ENCODE peak calls at places on chromosomes 3 and 15, in four cellular contexts. One of them, this sample, is unnamed.

GRCh38 chr3:150901793-150902192 is 3.4 kb downstream of the MINDY4B start:
- DNase-seq in Caki2: no peak
- DNase-seq in endothelial cell of umbilical vein: no peak
- DNase-seq in fibroblast of mammary gland: no peak
- DNase-seq in this sample: no peak

GRCh38 chr15:68196445-68197169 is 8.5 kb downstream of the CALML4 start:
- DNase-seq in endothelial cell of umbilical vein: no peak
- DNase-seq in fibroblast of mammary gland: no peak
- DNase-seq in Caki2: no peak
- DNase-seq in this sample: no peak

GRCh38 chr3:194993896-194994295 is 277.1 kb downstream of the XXYLT1 start:
- DNase-seq in endothelial cell of umbilical vein: no peak
- DNase-seq in fibroblast of mammary gland: no peak
- DNase-seq in Caki2: no peak
- DNase-seq in this sample: no peak

GRCh38 chr3:96070682-96071081 is 743.7 kb upstream of the EPHA6 start:
- DNase-seq in fibroblast of mammary gland: no peak
- DNase-seq in endothelial cell of umbilical vein: no peak
- DNase-seq in Caki2: no peak
- DNase-seq in this sample: no peak

GRCh38 chr15:74376825-74377581 is 9.6 kb upstream of the CYP11A1 start:
- DNase-seq in endothelial cell of umbilical vein: no peak
- DNase-seq in Caki2: no peak
- DNase-seq in fibroblast of mammary gland: no peak
- DNase-seq in this sample: no peak

GRCh38 chr3:82087958-82088357 is 326.5 kb upstream of the GBE1 start:
- DNase-seq in Caki2: no peak
- DNase-seq in endothelial cell of umbilical vein: peak; percentile 82
- DNase-seq in fibroblast of mammary gland: peak; percentile 81
- DNase-seq in this sample: no peak

GRCh38 chr3:4943553-4943952 is 35.7 kb upstream of the BHLHE40 start:
- DNase-seq in endothelial cell of umbilical vein: no peak
- DNase-seq in fibroblast of mammary gland: no peak
- DNase-seq in Caki2: no peak
- DNase-seq in this sample: no peak

GRCh38 chr3:117761992-117762944 is 1052.7 kb downstream of the TUSC7 start:
- DNase-seq in Caki2: no peak
- DNase-seq in fibroblast of mammary gland: no peak
- DNase-seq in endothelial cell of umbilical vein: no peak
- DNase-seq in this sample: no peak

GRCh38 chr3:126748701-126749546 is 44.9 kb downstream of the CHCHD6 start:
- DNase-seq in fibroblast of mammary gland: no peak
- DNase-seq in endothelial cell of umbilical vein: no peak
- DNase-seq in Caki2: no peak
- DNase-seq in this sample: peak; percentile 11

GRCh38 chr15:64730151-64730550 is 45.2 kb downstream of the RBPMS2 start:
- DNase-seq in endothelial cell of umbilical vein: no peak
- DNase-seq in Caki2: no peak
- DNase-seq in fibroblast of mammary gland: no peak
- DNase-seq in this sample: no peak

GRCh38 chr15:96270581-96271172 is 59.8 kb upstream of the NR2F2 start:
- DNase-seq in endothelial cell of umbilical vein: no peak
- DNase-seq in Caki2: peak; percentile 76
- DNase-seq in fibroblast of mammary gland: peak; percentile 80
- DNase-seq in this sample: no peak

GRCh38 chr3:186882881-186883685 is 40.6 kb downstream of the ADIPOQ start:
- DNase-seq in fibroblast of mammary gland: peak; percentile 86
- DNase-seq in endothelial cell of umbilical vein: peak; percentile 78
- DNase-seq in Caki2: peak; percentile 65
- DNase-seq in this sample: no peak

GRCh38 chr3:8668216-8668615 is 23.6 kb upstream of the SSUH2 start:
- DNase-seq in Caki2: no peak
- DNase-seq in fibroblast of mammary gland: peak; percentile 22
- DNase-seq in endothelial cell of umbilical vein: no peak
- DNase-seq in this sample: no peak

GRCh38 chr3:120855665-120856437 is 52.2 kb upstream of the STXBP5L start:
- DNase-seq in fibroblast of mammary gland: peak; percentile 69
- DNase-seq in endothelial cell of umbilical vein: no peak
- DNase-seq in Caki2: no peak
- DNase-seq in this sample: no peak

GRCh38 chr3:62625278-62625677 is 249.9 kb downstream of the CADPS start:
- DNase-seq in fibroblast of mammary gland: no peak
- DNase-seq in Caki2: no peak
- DNase-seq in endothelial cell of umbilical vein: no peak
- DNase-seq in this sample: no peak

GRCh38 chr15:72231847-72232461 is 964 bp upstream of the PKM start:
- DNase-seq in Caki2: peak; percentile 69
- DNase-seq in endothelial cell of umbilical vein: peak; percentile 78
- DNase-seq in fibroblast of mammary gland: peak; percentile 83
- DNase-seq in this sample: peak; percentile 62

GRCh38 chr15:46077220-46077619 is 442.4 kb downstream of the SQOR start:
- DNase-seq in endothelial cell of umbilical vein: no peak
- DNase-seq in fibroblast of mammary gland: no peak
- DNase-seq in Caki2: no peak
- DNase-seq in this sample: no peak

GRCh38 chr15:62853833-62854210 is 188.7 kb upstream of the TPM1 start:
- DNase-seq in fibroblast of mammary gland: no peak
- DNase-seq in Caki2: no peak
- DNase-seq in endothelial cell of umbilical vein: no peak
- DNase-seq in this sample: no peak

GRCh38 chr15:56759450-56759845 is 26.1 kb upstream of the ZNF280D start:
- DNase-seq in fibroblast of mammary gland: peak; percentile 97
- DNase-seq in Caki2: no peak
- DNase-seq in endothelial cell of umbilical vein: no peak
- DNase-seq in this sample: no peak

GRCh38 chr3:36393563-36393962 is 13.3 kb downstream of the STAC start:
- DNase-seq in Caki2: peak; percentile 14
- DNase-seq in endothelial cell of umbilical vein: no peak
- DNase-seq in fibroblast of mammary gland: peak; percentile 22
- DNase-seq in this sample: no peak

GRCh38 chr15:60005352-60006202 is 1.5 kb downstream of the FOXB1 start:
- DNase-seq in Caki2: no peak
- DNase-seq in fibroblast of mammary gland: no peak
- DNase-seq in endothelial cell of umbilical vein: no peak
- DNase-seq in this sample: no peak

GRCh38 chr15:67304778-67305177 is 50.2 kb downstream of the IQCH start:
- DNase-seq in fibroblast of mammary gland: no peak
- DNase-seq in endothelial cell of umbilical vein: no peak
- DNase-seq in Caki2: no peak
- DNase-seq in this sample: no peak

GRCh38 chr3:40109641-40110490 is 199.6 kb upstream of the EIF1B start:
- DNase-seq in Caki2: no peak
- DNase-seq in endothelial cell of umbilical vein: peak; percentile 61
- DNase-seq in fibroblast of mammary gland: peak; percentile 31
- DNase-seq in this sample: no peak

GRCh38 chr3:112303811-112304325 is 9.9 kb upstream of the SLC9C1 start:
- DNase-seq in Caki2: no peak
- DNase-seq in endothelial cell of umbilical vein: peak; percentile 53
- DNase-seq in fibroblast of mammary gland: peak; percentile 19
- DNase-seq in this sample: peak; percentile 43

GRCh38 chr3:99250272-99250671 is 348.8 kb upstream of the DCBLD2 start:
- DNase-seq in endothelial cell of umbilical vein: no peak
- DNase-seq in fibroblast of mammary gland: peak; percentile 62
- DNase-seq in Caki2: no peak
- DNase-seq in this sample: no peak

GRCh38 chr3:88149146-88149515 is 628 bp upstream of the C3orf38 start:
- DNase-seq in fibroblast of mammary gland: no peak
- DNase-seq in endothelial cell of umbilical vein: no peak
- DNase-seq in Caki2: no peak
- DNase-seq in this sample: no peak

GRCh38 chr3:13415236-13416001 is 4.7 kb downstream of the NUP210 start:
- DNase-seq in endothelial cell of umbilical vein: no peak
- DNase-seq in fibroblast of mammary gland: no peak
- DNase-seq in Caki2: no peak
- DNase-seq in this sample: peak; percentile 12

GRCh38 chr3:184466413-184466960 is 86.6 kb downstream of the CHRD start:
- DNase-seq in fibroblast of mammary gland: peak; percentile 65
- DNase-seq in Caki2: no peak
- DNase-seq in endothelial cell of umbilical vein: peak; percentile 13
- DNase-seq in this sample: no peak

GRCh38 chr15:80815076-80815475 is 35.9 kb downstream of the CEMIP start:
- DNase-seq in endothelial cell of umbilical vein: no peak
- DNase-seq in Caki2: no peak
- DNase-seq in fibroblast of mammary gland: no peak
- DNase-seq in this sample: no peak

GRCh38 chr3:58074997-58075396 is 66.8 kb downstream of the FLNB start:
- DNase-seq in fibroblast of mammary gland: no peak
- DNase-seq in Caki2: no peak
- DNase-seq in endothelial cell of umbilical vein: no peak
- DNase-seq in this sample: peak; percentile 67

GRCh38 chr3:158313344-158313927 is 203.5 kb downstream of the RSRC1 start:
- DNase-seq in fibroblast of mammary gland: peak; percentile 48
- DNase-seq in Caki2: peak; percentile 41
- DNase-seq in endothelial cell of umbilical vein: peak; percentile 43
- DNase-seq in this sample: no peak

GRCh38 chr3:45381168-45381852 is 7.1 kb upstream of the LARS2 start:
- DNase-seq in Caki2: no peak
- DNase-seq in fibroblast of mammary gland: no peak
- DNase-seq in endothelial cell of umbilical vein: peak; percentile 3
- DNase-seq in this sample: no peak

GRCh38 chr3:177056927-177057326 is 140.4 kb downstream of the TBL1XR1 start:
- DNase-seq in endothelial cell of umbilical vein: no peak
- DNase-seq in Caki2: no peak
- DNase-seq in fibroblast of mammary gland: no peak
- DNase-seq in this sample: no peak

This sample was measured in CD4-positive, CD25-positive, alpha-beta regulatory T cell.